ENCODE peak calls at places on chromosomes 13 and 19, in ten cellular contexts. D is upper lobe of left lung; P is IMR-90; Z is anterior cingulate cortex; K is heart left ventricle; O is naive thymus-derived CD8-positive, alpha-beta T cell; B is activated CD8-positive, alpha-beta memory T cell treated with anti-CD3 and anti-CD28 coated beads for 1 hour; J is stimulated activated CD4-positive, alpha-beta T cell treated with anti-CD3 and anti-CD28 coated beads, TNF-alpha, amount 100 ng/mL, for 4 hours; H is DMS153; L is foreskin keratinocyte. T is an unnamed sample.

GRCh38 chr19:36460046-36460445 is 29.3 kb downstream of the ZNF566 start:
- DNase-seq in D (no peak), P (peak; percentile 29), Z (no peak), K (no peak), O (no peak), B (no peak), J (no peak), H (no peak), L (no peak), T (no peak)

GRCh38 chr19:15297416-15298224 is 34.7 kb downstream of the BRD4 start:
- DNase-seq in D (peak; percentile 56), P (peak; percentile 83), Z (no peak), K (no peak), O (peak; percentile 65), B (no peak), J (no peak), H (peak; percentile 56), L (peak; percentile 73), T (no peak)

GRCh38 chr19:53102701-53103140 is 501 bp downstream of the ZNF160 start:
- DNase-seq in D (peak; percentile 29), P (peak; percentile 31), Z (peak; percentile 46), K (peak; percentile 31), O (no peak), B (peak; percentile 2), J (peak; percentile 11), H (no peak), L (no peak), T (peak; percentile 53)

GRCh38 chr19:1814391-1814790 is 2.3 kb upstream of the ATP8B3 start:
- DNase-seq in D (no peak), P (no peak), Z (no peak), K (no peak), O (no peak), B (no peak), J (no peak), H (no peak), L (no peak), T (no peak)

GRCh38 chr19:13037161-13037560 is 41.9 kb downstream of the NFIX start:
- DNase-seq in D (no peak), P (peak; percentile 85), Z (no peak), K (no peak), O (no peak), B (no peak), J (no peak), H (no peak), L (no peak), T (no peak)

GRCh38 chr19:29367701-29368306 is 154.9 kb upstream of the UQCRFS1 start:
- DNase-seq in D (no peak), P (no peak), Z (no peak), K (no peak), O (no peak), B (no peak), J (no peak), H (no peak), L (no peak), T (no peak)

GRCh38 chr13:113186061-113186900 is 22.2 kb downstream of the PCID2 start:
- DNase-seq in D (no peak), P (no peak), Z (no peak), K (no peak), O (peak; percentile 26), B (no peak), J (no peak), H (no peak), L (no peak), T (no peak)

GRCh38 chr19:31516756-31517155 is 167.5 kb upstream of the TSHZ3 start:
- DNase-seq in D (no peak), P (no peak), Z (no peak), K (no peak), O (no peak), B (no peak), J (no peak), H (no peak), L (no peak), T (no peak)

GRCh38 chr13:34025746-34026145 is 207.8 kb downstream of the RFC3 start:
- DNase-seq in D (no peak), P (peak; percentile 8), Z (no peak), K (no peak), O (no peak), B (no peak), J (no peak), H (no peak), L (no peak), T (no peak)

GRCh38 chr19:7942981-7943443 is 454 bp downstream of the TIMM44 start:
- DNase-seq in D (no peak), P (no peak), Z (no peak), K (no peak), O (no peak), B (no peak), J (no peak), H (no peak), L (no peak), T (no peak)

GRCh38 chr19:5680083-5680436 is 256 bp downstream of the MICOS13 start:
- DNase-seq in D (peak; percentile 36), P (peak; percentile 21), Z (no peak), K (no peak), O (no peak), B (no peak), J (no peak), H (no peak), L (no peak), T (no peak)

GRCh38 chr19:39406656-39407393 is at the start of gene ZFP36:
- DNase-seq in D (peak; percentile 93), P (peak; percentile 83), Z (peak; percentile 61), K (peak; percentile 92), O (peak; percentile 95), B (peak; percentile 88), J (peak; percentile 79), H (peak; percentile 41), L (no peak), T (peak; percentile 95)

GRCh38 chr19:11005521-11005920 is 44.7 kb downstream of the SMARCA4 start:
- DNase-seq in D (no peak), P (no peak), Z (no peak), K (no peak), O (no peak), B (no peak), J (no peak), H (no peak), L (no peak), T (no peak)

GRCh38 chr19:48513289-48514122 is 1.9 kb upstream of the LMTK3 start:
- DNase-seq in D (peak; percentile 84), P (peak; percentile 64), Z (peak; percentile 74), K (peak; percentile 69), O (peak; percentile 69), B (peak; percentile 51), J (peak; percentile 53), H (peak; percentile 53), L (no peak), T (peak; percentile 72)

GRCh38 chr19:58002384-58003152 is at the start of gene ZNF606:
- DNase-seq in D (peak; percentile 87), P (peak; percentile 84), Z (peak; percentile 79), K (peak; percentile 92), O (peak; percentile 85), B (peak; percentile 78), J (peak; percentile 77), H (peak; percentile 71), L (peak; percentile 64), T (peak; percentile 89)

GRCh38 chr13:100274942-100275506 is 186.1 kb downstream of the PCCA start:
- DNase-seq in D (no peak), P (peak; percentile 4), Z (no peak), K (no peak), O (no peak), B (no peak), J (no peak), H (no peak), L (no peak), T (no peak)

GRCh38 chr13:50393641-50394040 is 378.4 kb downstream of the KCNRG start:
- DNase-seq in D (no peak), P (peak; percentile 30), Z (no peak), K (no peak), O (no peak), B (no peak), J (no peak), H (peak; percentile 55), L (no peak), T (no peak)

GRCh38 chr19:8069116-8069973 is 16.8 kb downstream of the CCL25 start:
- DNase-seq in D (no peak), P (no peak), Z (no peak), K (no peak), O (no peak), B (no peak), J (no peak), H (no peak), L (no peak), T (no peak)

GRCh38 chr13:98456423-98456845 is 120.5 kb downstream of the STK24 start:
- DNase-seq in D (no peak), P (no peak), Z (no peak), K (no peak), O (no peak), B (no peak), J (no peak), H (no peak), L (no peak), T (no peak)

GRCh38 chr13:44523176-44524017 is 52.7 kb downstream of the TSC22D1 start:
- DNase-seq in D (no peak), P (peak; percentile 79), Z (no peak), K (no peak), O (no peak), B (no peak), J (no peak), H (no peak), L (peak; percentile 85), T (no peak)

GRCh38 chr13:112447761-112448603 is 71.8 kb downstream of the SPACA7 start:
- DNase-seq in D (peak; percentile 21), P (no peak), Z (no peak), K (no peak), O (no peak), B (no peak), J (no peak), H (no peak), L (no peak), T (no peak)

GRCh38 chr19:33438987-33439781 is 65.7 kb downstream of the CEBPG start:
- DNase-seq in D (no peak), P (no peak), Z (no peak), K (no peak), O (no peak), B (no peak), J (no peak), H (no peak), L (no peak), T (no peak)

GRCh38 chr19:4304509-4305252 is at the start of gene FSD1:
- DNase-seq in D (no peak), P (peak; percentile 40), Z (peak; percentile 18), K (peak; percentile 30), O (peak; percentile 45), B (peak; percentile 46), J (peak; percentile 44), H (peak; percentile 20), L (no peak), T (no peak)

GRCh38 chr13:71242191-71242590 is 624.8 kb downstream of the DACH1 start:
- DNase-seq in D (no peak), P (no peak), Z (no peak), K (no peak), O (no peak), B (no peak), J (no peak), H (no peak), L (no peak), T (no peak)

T was measured in ureter.